ENCODE peak calls at places on chromosomes 7 and 10, in four cellular contexts. R, B, T and P are unnamed samples.

GRCh38 chr7:16428672-16429071 is 7.3 kb upstream of the CRPPA start:
- DNase-seq in R (no peak), B (no peak), T (no peak), P (no peak)

GRCh38 chr7:78066599-78066998 is 268.0 kb downstream of the PHTF2 start:
- DNase-seq in R (no peak), B (no peak), T (no peak), P (no peak)

GRCh38 chr7:65960351-65961074 is 21.5 kb downstream of the GUSB start:
- DNase-seq in R (no peak), B (no peak), T (peak), P (no peak)

GRCh38 chr7:127580612-127581011 is 4.8 kb downstream of the GCC1 start:
- DNase-seq in R (no peak), B (no peak), T (no peak), P (no peak)

GRCh38 chr10:25547391-25547790 is 372.6 kb downstream of the GPR158 start:
- DNase-seq in R (no peak), B (peak), T (no peak), P (peak)

GRCh38 chr7:139482662-139483466 is 609 bp downstream of the KLRG2 start:
- DNase-seq in R (no peak), B (no peak), T (no peak), P (peak)

GRCh38 chr10:49393301-49393700 is 2.6 kb downstream of the DRGX start:
- DNase-seq in R (no peak), B (no peak), T (no peak), P (no peak)

GRCh38 chr7:101173752-101174244 is 6.3 kb downstream of the NAT16 start:
- DNase-seq in R (peak), B (peak), T (no peak), P (no peak)

GRCh38 chr7:116511552-116512523 is 12.3 kb downstream of the CAV2 start:
- DNase-seq in R (peak), B (peak), T (no peak), P (no peak)

GRCh38 chr10:94088926-94089381 is 95.2 kb downstream of the PLCE1 start:
- DNase-seq in R (no peak), B (no peak), T (no peak), P (no peak)

GRCh38 chr10:92699518-92700272 is 9.9 kb downstream of the HHEX start:
- DNase-seq in R (no peak), B (peak), T (no peak), P (peak)

GRCh38 chr7:157824011-157824818 is 487.4 kb downstream of the DNAJB6 start:
- DNase-seq in R (no peak), B (no peak), T (no peak), P (no peak)

GRCh38 chr10:104293021-104293420 is 24.0 kb downstream of the GSTO2 start:
- DNase-seq in R (no peak), B (peak), T (no peak), P (no peak)

GRCh38 chr10:50431791-50432190 is 180.5 kb upstream of the ASAH2 start:
- DNase-seq in R (no peak), B (peak), T (no peak), P (no peak)

GRCh38 chr10:96588601-96589419 is 2.0 kb upstream of the TM9SF3 start:
- DNase-seq in R (no peak), B (no peak), T (no peak), P (no peak)

GRCh38 chr7:30524545-30524944 is 19.9 kb upstream of the GGCT start:
- DNase-seq in R (no peak), B (no peak), T (no peak), P (no peak)

GRCh38 chr7:107891619-107892366 is 810 bp downstream of the DLD start:
- DNase-seq in R (peak), B (peak), T (no peak), P (no peak)

GRCh38 chr7:79453266-79453557 is 255 bp downstream of the MAGI2 start:
- DNase-seq in R (no peak), B (no peak), T (no peak), P (no peak)

GRCh38 chr7:711967-712600 is 14.4 kb upstream of the DNAAF5 start:
- DNase-seq in R (no peak), B (no peak), T (no peak), P (no peak)

GRCh38 chr10:112333452-112333851 is 40.5 kb upstream of the ACSL5 start:
- DNase-seq in R (no peak), B (no peak), T (no peak), P (no peak)

GRCh38 chr7:119175916-119176627 is 951.6 kb downstream of the ANKRD7 start:
- DNase-seq in R (peak), B (peak), T (peak), P (peak)

GRCh38 chr7:64878684-64879083 is 24.4 kb upstream of the ZNF273 start:
- DNase-seq in R (no peak), B (peak), T (no peak), P (no peak)

GRCh38 chr7:74462707-74463100 is 9.0 kb downstream of the GTF2IRD1 start:
- DNase-seq in R (no peak), B (no peak), T (no peak), P (no peak)

GRCh38 chr7:131221061-131221460 is 106.6 kb upstream of the MKLN1 start:
- DNase-seq in R (no peak), B (no peak), T (no peak), P (no peak)

GRCh38 chr10:8913720-8914119 is 859.2 kb downstream of the GATA3 start:
- DNase-seq in R (no peak), B (no peak), T (no peak), P (no peak)

GRCh38 chr7:11343818-11344413 is 370.2 kb downstream of the PHF14 start:
- DNase-seq in R (peak), B (peak), T (no peak), P (peak)

GRCh38 chr7:6651866-6652445 is 14.8 kb downstream of the ZNF316 start:
- DNase-seq in R (no peak), B (no peak), T (no peak), P (no peak)

GRCh38 chr10:128147064-128147463 is 20.8 kb upstream of the MKI67 start:
- DNase-seq in R (peak), B (no peak), T (no peak), P (no peak)

GRCh38 chr10:21330628-21331020 is 194.9 kb downstream of the SKIDA1 start:
- DNase-seq in R (no peak), B (peak), T (no peak), P (no peak)